ENCODE peak calls at places on chromosome 11, in seven cellular contexts. V is GM04504; F is T-helper 1 cell; J is ecto neural progenitor cell; X is cardiac septum; T is stimulated activated CD8-positive, alpha-beta memory T cell treated with anti-CD3 and anti-CD28 coated beads, Interleukin-15, amount 100 ng/mL, for 4 hours; C is AML-193. D is an unnamed sample.

GRCh38 chr11:3775761-3776406 is 21.5 kb downstream of the NUP98 start:
- DNase-seq in C (no peak), F (no peak), J (no peak), V (no peak), X (no peak), T (no peak), D (no peak)

GRCh38 chr11:71454470-71455113 is 1.6 kb downstream of the NADSYN1 start:
- DNase-seq in T (no peak), J (no peak), V (no peak), F (peak), X (peak), C (no peak), D (peak)

GRCh38 chr11:129264114-129264513 is 72.0 kb upstream of the ARHGAP32 start:
- DNase-seq in T (no peak), X (no peak), F (no peak), J (no peak), V (no peak), C (no peak), D (no peak)

GRCh38 chr11:3158131-3158591 is 6.9 kb downstream of the OSBPL5 start:
- DNase-seq in C (no peak), X (no peak), F (no peak), J (no peak), T (no peak), V (no peak), D (peak)

GRCh38 chr11:116563028-116563712 is 209.6 kb downstream of the BUD13 start:
- DNase-seq in T (no peak), F (no peak), J (no peak), C (no peak), X (no peak), V (peak), D (no peak)

GRCh38 chr11:118633979-118634378 is 26.6 kb downstream of the PHLDB1 start:
- DNase-seq in T (no peak), F (no peak), X (no peak), V (no peak), J (no peak), C (no peak), D (no peak)

GRCh38 chr11:64251986-64252837 is 882 bp downstream of the PLCB3 start:
- DNase-seq in T (no peak), F (no peak), V (no peak), X (no peak), C (no peak), J (no peak), D (peak)

GRCh38 chr11:57539342-57539741 is 1.9 kb downstream of the SMTNL1 start:
- DNase-seq in X (no peak), T (no peak), C (no peak), J (no peak), F (no peak), V (no peak), D (no peak)

GRCh38 chr11:131815631-131816030 is 445.2 kb downstream of the NTM start:
- DNase-seq in X (no peak), T (no peak), F (no peak), J (peak), C (no peak), V (no peak), D (no peak)

GRCh38 chr11:71253794-71254193 is 1.4 kb upstream of the SHANK2 start:
- DNase-seq in X (no peak), C (no peak), J (no peak), F (no peak), V (no peak), T (no peak), D (no peak)

GRCh38 chr11:57370251-57370650 is 10.7 kb downstream of the PRG3 start:
- DNase-seq in F (no peak), X (no peak), J (no peak), T (no peak), C (no peak), V (no peak), D (no peak)

GRCh38 chr11:65419773-65420481 is 2.7 kb upstream of the NEAT1 start:
- DNase-seq in X (peak), T (no peak), J (peak), F (peak), V (peak), C (peak), D (peak)

D was measured in sigmoid colon.